ENCODE peak calls at places on chromosomes 4 and X, in eight cellular contexts. D is epithelial cell of esophagus, I is NAMALWA, X is amniotic stem cell, T is GM04504, S is HuH-7, B is nephron progenitor cell, Y is endothelial cell. V is an unnamed sample.

GRCh38 chr4:112550728-112551127 is 34.7 kb upstream of the NEUROG2 start:
- DNase-seq in T (no peak), Y (no peak), D (peak; percentile 72), B (no peak), I (no peak), X (peak; percentile 27), S (no peak), V (no peak)

GRCh38 chr4:129362685-129363274 is 266.8 kb downstream of the C4orf33 start:
- DNase-seq in S (peak; percentile 1), I (peak; percentile 78), Y (peak; percentile 64), D (peak; percentile 80), B (peak; percentile 71), T (peak; percentile 29), X (no peak), V (peak; percentile 46)

GRCh38 chrX:126339926-126340325 is 173.8 kb upstream of the DCAF12L2 start:
- DNase-seq in Y (no peak), S (no peak), D (no peak), T (no peak), I (no peak), B (no peak), X (no peak), V (no peak)

GRCh38 chrX:30153881-30154260 is 61.5 kb upstream of the MAGEB2 start:
- DNase-seq in S (no peak), D (no peak), X (peak; percentile 1), T (peak; percentile 35), Y (no peak), I (no peak), B (no peak), V (no peak)

GRCh38 chr4:147842573-147842972 is 110.7 kb downstream of the ARHGAP10 start:
- DNase-seq in Y (no peak), I (no peak), D (peak; percentile 43), B (no peak), T (no peak), S (no peak), X (no peak), V (no peak)

GRCh38 chr4:167117273-167117672 is 117.0 kb downstream of the SPOCK3 start:
- DNase-seq in D (peak; percentile 95), S (no peak), T (no peak), B (no peak), X (no peak), I (no peak), Y (no peak), V (peak; percentile 44)

GRCh38 chrX:46642145-46642544 is 68.6 kb downstream of the CHST7 start:
- DNase-seq in T (no peak), I (peak; percentile 36), Y (no peak), B (no peak), X (no peak), S (peak; percentile 7), D (peak; percentile 45), V (peak; percentile 15)

GRCh38 chrX:126580877-126581276 is 28.3 kb upstream of the DCAF12L1 start:
- DNase-seq in I (no peak), B (no peak), D (no peak), X (no peak), S (no peak), Y (no peak), T (no peak), V (no peak)

GRCh38 chr4:107896651-107897050 is 34.7 kb upstream of the CYP2U1 start:
- DNase-seq in D (no peak), S (no peak), X (no peak), I (no peak), B (no peak), Y (no peak), T (peak; percentile 8), V (no peak)

GRCh38 chrX:140715787-140716186 is 6.2 kb downstream of the LINC00632 start:
- DNase-seq in S (no peak), T (no peak), D (peak; percentile 71), I (no peak), B (no peak), X (no peak), Y (no peak), V (peak; percentile 26)

GRCh38 chr4:139177049-139177887 is at the start of gene ELF2:
- DNase-seq in S (peak; percentile 84), X (peak; percentile 85), I (peak; percentile 90), T (peak; percentile 74), Y (peak; percentile 75), D (peak; percentile 96), B (peak; percentile 83), V (peak; percentile 92)

GRCh38 chrX:7263330-7263729 is 115.4 kb upstream of the PUDP start:
- DNase-seq in T (no peak), X (no peak), Y (no peak), B (no peak), D (peak; percentile 78), S (no peak), I (peak; percentile 9), V (no peak)

GRCh38 chr4:69025191-69025998 is 70.9 kb upstream of the UGT2B7 start:
- DNase-seq in S (peak; percentile 12), Y (peak; percentile 15), T (no peak), X (no peak), B (peak; percentile 7), D (peak; percentile 13), I (peak; percentile 51), V (no peak)

GRCh38 chr4:83269256-83269655 is 15.3 kb downstream of the COQ2 start:
- DNase-seq in S (no peak), Y (no peak), X (no peak), T (no peak), I (no peak), B (no peak), D (no peak), V (no peak)

GRCh38 chrX:111519215-111519614 is 7.8 kb downstream of the SERTM2 start:
- DNase-seq in X (no peak), S (no peak), I (no peak), T (no peak), Y (no peak), B (peak; percentile 12), D (no peak), V (no peak)

GRCh38 chrX:31178064-31178768 is 106.4 kb upstream of the FTHL17 start:
- DNase-seq in Y (no peak), T (no peak), I (no peak), X (no peak), S (no peak), B (no peak), D (no peak), V (no peak)

GRCh38 chr4:20249333-20249732 is 2.4 kb upstream of the SLIT2 start:
- DNase-seq in S (peak; percentile 73), D (peak; percentile 48), I (peak; percentile 3), Y (no peak), X (no peak), B (no peak), T (no peak), V (no peak)

GRCh38 chr4:120691106-120691505 is 231.4 kb downstream of the PRDM5 start:
- DNase-seq in X (no peak), Y (no peak), I (no peak), D (no peak), T (no peak), S (no peak), B (no peak), V (no peak)

GRCh38 chr4:177484613-177485021 is 42.4 kb upstream of the AGA start:
- DNase-seq in Y (no peak), T (peak; percentile 72), S (no peak), D (peak; percentile 93), B (no peak), I (no peak), X (no peak), V (peak; percentile 61)

GRCh38 chr4:76377922-76378321 is 43.0 kb downstream of the CCDC158 start:
- DNase-seq in X (no peak), T (no peak), Y (peak; percentile 61), B (peak; percentile 55), I (peak; percentile 54), D (peak; percentile 54), S (peak; percentile 24), V (peak; percentile 20)

GRCh38 chr4:27081675-27082579 is 221.3 kb downstream of the STIM2 start:
- DNase-seq in B (no peak), Y (no peak), S (no peak), X (no peak), T (no peak), I (no peak), D (no peak), V (no peak)

GRCh38 chrX:46722742-46723568 is 36.0 kb downstream of the SLC9A7 start:
- DNase-seq in S (no peak), D (peak; percentile 63), Y (no peak), B (no peak), I (no peak), X (no peak), T (no peak), V (peak; percentile 42)

GRCh38 chr4:108619372-108620100 is 840 bp upstream of the RPL34 start:
- DNase-seq in D (peak; percentile 14), B (no peak), Y (no peak), I (peak; percentile 37), T (no peak), S (no peak), X (no peak), V (no peak)

GRCh38 chr4:20944451-20944850 is 244.2 kb downstream of the PACRGL start:
- DNase-seq in S (no peak), I (no peak), D (no peak), X (no peak), B (no peak), T (no peak), Y (no peak), V (no peak)

GRCh38 chrX:108396188-108396885 is 41.9 kb downstream of the COL4A6 start:
- DNase-seq in Y (no peak), I (no peak), X (no peak), D (peak; percentile 87), B (no peak), S (no peak), T (no peak), V (peak; percentile 38)

GRCh38 chrX:78725257-78725656 is 22.3 kb upstream of the LPAR4 start:
- DNase-seq in D (no peak), S (no peak), B (no peak), Y (no peak), X (no peak), I (no peak), T (no peak), V (no peak)

GRCh38 chrX:71195959-71196727 is 26.9 kb upstream of the GJB1 start:
- DNase-seq in T (no peak), Y (no peak), D (no peak), X (no peak), S (no peak), B (no peak), I (no peak), V (no peak)

GRCh38 chrX:54043696-54044125 is 562 bp downstream of the PHF8 start:
- DNase-seq in D (peak; percentile 42), B (peak; percentile 52), X (no peak), I (peak; percentile 37), Y (peak; percentile 13), S (no peak), T (peak; percentile 9), V (peak; percentile 4)

GRCh38 chr4:15104825-15105224 is 102.5 kb downstream of the CPEB2 start:
- DNase-seq in T (no peak), B (no peak), D (no peak), Y (no peak), I (no peak), S (no peak), X (no peak), V (no peak)

GRCh38 chrX:129679856-129680255 is 25.1 kb upstream of the APLN start:
- DNase-seq in S (no peak), B (no peak), Y (no peak), X (no peak), I (no peak), T (no peak), D (peak; percentile 88), V (peak; percentile 57)

GRCh38 chr4:152957437-152958185 is 21.5 kb downstream of the FHDC1 start:
- DNase-seq in X (no peak), Y (no peak), S (peak; percentile 39), I (no peak), T (no peak), D (no peak), B (peak; percentile 16), V (no peak)

GRCh38 chr4:102606846-102607440 is 105.8 kb downstream of the NFKB1 start:
- DNase-seq in X (no peak), S (no peak), I (no peak), B (no peak), T (no peak), Y (no peak), D (no peak), V (no peak)

GRCh38 chr4:151228196-151229119 is 48.5 kb upstream of the PRSS48 start:
- DNase-seq in I (no peak), T (no peak), B (no peak), S (no peak), X (no peak), D (peak; percentile 10), Y (no peak), V (no peak)

GRCh38 chr4:38983756-38984647 is 48.2 kb downstream of the TMEM156 start:
- DNase-seq in T (peak; percentile 17), I (no peak), B (no peak), S (no peak), D (no peak), X (no peak), Y (no peak), V (no peak)

V was measured in RWPE1.